ENCODE peak calls at places on chromosome 1, in seven cellular contexts. H is upper lobe of left lung, F is suprapubic skin, S is transverse colon, L is stomach, U is A549, R is K562. D is an unnamed sample.

GRCh38 chr1:3074297-3074741 is 5.3 kb downstream of the PRDM16 start:
- DNase-seq in R (no peak), F (no peak), S (no peak), U (peak; percentile 16), L (peak; percentile 78), H (no peak), D (no peak)

GRCh38 chr1:6519935-6520621 is 28.6 kb upstream of the PLEKHG5 start:
- DNase-seq in F (no peak), H (no peak), S (no peak), R (peak; percentile 56), U (no peak), L (no peak), D (peak; percentile 38)

GRCh38 chr1:222369148-222369547 is 178.8 kb downstream of the HHIPL2 start:
- DNase-seq in U (no peak), F (no peak), H (no peak), L (no peak), R (no peak), S (no peak), D (no peak)

GRCh38 chr1:53071167-53071865 is 9.3 kb downstream of the PODN start:
- DNase-seq in U (no peak), R (no peak), S (no peak), F (peak; percentile 75), H (peak; percentile 49), L (peak; percentile 17), D (peak; percentile 13)

GRCh38 chr1:14924012-14924452 is 229.5 kb upstream of the TMEM51 start:
- DNase-seq in H (peak; percentile 92), R (peak; percentile 78), S (peak; percentile 67), L (peak; percentile 75), U (peak; percentile 42), F (no peak), D (peak; percentile 88)

GRCh38 chr1:82464362-82464931 is 663.7 kb downstream of the ADGRL2 start:
- DNase-seq in S (peak; percentile 21), R (no peak), L (peak; percentile 66), U (no peak), F (no peak), H (no peak), D (peak; percentile 33)

GRCh38 chr1:201652180-201652579 is 113.3 kb downstream of the NAV1 start:
- DNase-seq in F (no peak), R (no peak), S (no peak), H (no peak), L (no peak), U (no peak), D (no peak)

GRCh38 chr1:191134796-191135195 is 657.1 kb upstream of the BRINP3 start:
- DNase-seq in R (no peak), U (no peak), S (no peak), L (no peak), H (no peak), F (no peak), D (no peak)

GRCh38 chr1:21299007-21299406 is 8.7 kb upstream of the ECE1 start:
- DNase-seq in U (no peak), H (no peak), R (no peak), S (peak; percentile 71), L (no peak), F (no peak), D (no peak)

GRCh38 chr1:82162526-82163420 is 362.0 kb downstream of the ADGRL2 start:
- DNase-seq in L (no peak), U (peak; percentile 9), F (no peak), S (no peak), R (no peak), H (no peak), D (no peak)

GRCh38 chr1:32884726-32885125 is 1.6 kb upstream of the HPCA start:
- DNase-seq in S (no peak), H (no peak), F (no peak), U (no peak), R (no peak), L (no peak), D (no peak)

GRCh38 chr1:185984113-185984836 is 250.1 kb downstream of the HMCN1 start:
- DNase-seq in R (no peak), H (no peak), F (no peak), U (no peak), S (no peak), L (no peak), D (no peak)

GRCh38 chr1:32606972-32607371 is 43.4 kb downstream of the ZBTB8OS start:
- DNase-seq in U (no peak), H (peak; percentile 43), F (no peak), L (no peak), R (no peak), S (no peak), D (no peak)

GRCh38 chr1:218498061-218498938 is 153.2 kb downstream of the TGFB2 start:
- DNase-seq in U (peak; percentile 92), R (no peak), F (no peak), L (no peak), H (no peak), S (no peak), D (no peak)

GRCh38 chr1:108829498-108829916 is 27.4 kb downstream of the AKNAD1 start:
- DNase-seq in F (no peak), S (no peak), U (no peak), R (no peak), L (no peak), H (no peak), D (no peak)

GRCh38 chr1:108830119-108831008 is 26.5 kb downstream of the AKNAD1 start:
- DNase-seq in L (peak; percentile 60), R (peak; percentile 85), S (peak; percentile 44), F (peak; percentile 92), H (peak; percentile 75), U (peak; percentile 83), D (no peak)

GRCh38 chr1:108826081-108826635 is 30.7 kb downstream of the AKNAD1 start:
- DNase-seq in L (no peak), R (no peak), F (no peak), S (no peak), U (no peak), H (no peak), D (no peak)

GRCh38 chr1:108831225-108831624 is 25.7 kb downstream of the AKNAD1 start:
- DNase-seq in L (no peak), F (no peak), U (peak; percentile 34), R (no peak), H (no peak), S (no peak), D (no peak)

DNA sequence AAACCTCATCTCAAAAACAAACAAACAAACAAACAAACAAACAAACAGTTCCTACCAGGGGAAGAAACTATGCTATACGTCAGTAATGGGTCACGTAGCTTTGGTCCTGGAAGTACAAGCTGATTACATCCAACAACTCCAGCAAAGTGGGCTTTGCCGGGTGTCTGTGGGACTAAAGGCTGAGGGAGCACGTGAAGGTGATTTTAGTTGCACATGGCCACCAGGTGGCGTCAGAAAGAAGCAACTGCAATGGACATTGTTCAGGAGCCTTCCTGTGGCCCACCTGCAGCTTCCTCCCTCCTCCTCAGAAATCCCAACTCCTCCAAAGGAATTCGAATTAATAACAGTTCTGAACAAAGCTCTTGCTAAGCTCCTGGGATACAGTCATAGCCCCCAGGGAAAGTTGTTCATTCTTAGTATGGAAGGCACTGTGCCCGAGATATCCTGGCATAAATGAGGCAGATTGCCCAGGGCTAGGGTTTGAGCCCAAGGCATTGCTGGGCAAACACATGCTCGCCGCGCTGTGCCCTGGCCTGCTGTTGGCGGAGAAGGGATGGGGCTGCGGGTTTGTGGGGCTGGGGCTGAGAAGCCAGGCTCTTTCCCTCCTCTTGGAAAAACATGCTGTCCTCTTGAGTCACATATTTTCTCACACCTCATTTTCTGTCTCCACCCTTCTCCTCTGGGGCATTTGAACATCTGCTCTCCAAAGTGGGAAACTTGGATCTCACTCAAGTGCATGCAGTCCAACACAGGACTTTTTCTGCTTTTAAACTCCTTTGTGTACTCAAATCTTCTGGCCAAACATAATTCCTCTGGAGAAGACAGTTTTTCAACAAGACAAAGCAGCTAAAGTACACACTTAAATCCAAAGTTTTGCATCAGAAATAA is 28.6 kb downstream of the AKNAD1 start:
- DNase-seq in L (peak; percentile 79), U (peak; percentile 71), H (peak; percentile 74), S (peak; percentile 84), F (peak; percentile 89), R (peak; percentile 90), D (peak; percentile 80)
- TF ChIP-seq EP300 in L (no peak), U (no peak), H (peak; percentile 3), S (no peak), F (peak; percentile 37), R (no peak), D (no peak)

GRCh38 chr1:27887215-27888035 is 15.1 kb downstream of the THEMIS2 start:
- DNase-seq in H (no peak), R (no peak), F (no peak), L (no peak), S (peak; percentile 59), U (no peak), D (no peak)

GRCh38 chr1:27889506-27889905 is 17.2 kb downstream of the THEMIS2 start:
- DNase-seq in L (no peak), S (no peak), H (no peak), F (no peak), U (no peak), R (no peak), D (no peak)

GRCh38 chr1:27886353-27886679 is 14.0 kb downstream of the THEMIS2 start:
- DNase-seq in L (no peak), S (no peak), R (no peak), U (no peak), H (no peak), F (no peak), D (no peak)

GRCh38 chr1:27886744-27887143 is 14.4 kb downstream of the THEMIS2 start:
- DNase-seq in R (no peak), L (no peak), H (no peak), F (no peak), S (no peak), U (no peak), D (no peak)

GRCh38 chr1:27891196-27891889 is 19.0 kb downstream of the THEMIS2 start:
- DNase-seq in U (no peak), H (no peak), L (no peak), F (no peak), S (peak; percentile 63), R (no peak), D (no peak)
- TF ChIP-seq CTCF in U (no peak), H (no peak), L (no peak), F (no peak), S (no peak), R (no peak), D (no peak)

DNA sequence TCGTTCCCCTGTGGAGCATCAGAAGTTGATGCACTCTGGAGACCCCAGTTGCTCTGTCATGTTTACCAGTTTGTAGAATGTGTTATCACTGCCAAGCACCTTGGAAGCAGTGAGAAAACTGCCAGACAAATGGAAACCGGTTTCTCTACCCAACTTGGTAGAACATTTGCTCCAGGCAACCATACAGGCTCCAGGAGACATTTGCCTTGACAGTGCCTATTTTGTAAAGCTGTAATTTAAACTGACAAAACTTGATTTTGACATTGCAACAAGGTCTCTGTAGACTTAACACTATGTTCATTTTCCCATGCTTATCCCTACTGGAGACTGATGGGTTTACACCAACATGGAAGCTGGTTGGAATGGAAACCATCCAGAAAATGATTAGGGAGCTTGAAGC is 97.6 kb downstream of the ROR1 start:
- DNase-seq in F (no peak), R (no peak), U (no peak), L (no peak), S (no peak), H (no peak), D (no peak)
- TF ChIP-seq EP300 in F (no peak), R (no peak), U (no peak), L (no peak), S (no peak), H (no peak), D (no peak)

DNA sequence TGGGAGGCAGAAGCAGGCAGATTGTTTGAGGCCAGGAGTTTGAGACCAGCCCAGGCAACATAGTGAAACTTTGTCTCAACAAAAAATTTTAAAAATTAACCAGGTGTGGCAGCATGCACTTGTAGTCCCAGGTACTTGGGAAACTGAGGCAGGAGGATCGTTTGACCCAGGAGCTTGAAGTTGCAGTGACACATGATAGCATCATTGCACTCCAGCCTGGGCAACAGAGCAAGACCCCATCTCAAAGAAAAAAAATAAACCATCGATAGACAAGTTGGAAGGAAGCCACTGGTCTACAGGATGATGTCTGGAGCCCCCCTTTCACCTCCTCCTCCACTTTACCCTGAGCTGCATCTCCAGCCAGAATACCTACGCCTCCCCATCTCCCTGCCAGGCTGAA is 16.5 kb downstream of the S100A6 start:
- DNase-seq in L (no peak), F (no peak), H (no peak), S (no peak), U (no peak), R (no peak), D (no peak)
- TF ChIP-seq CTCF in L (no peak), F (no peak), H (no peak), S (no peak), U (no peak), R (no peak), D (no peak)

D was measured in ovary.